ENCODE peak calls at places on chromosomes 12 and 14, in five cellular contexts. Z is erythroblast; F is adipocyte; U is pons; T is stimulated activated CD8-positive, alpha-beta memory T cell treated with anti-CD3 and anti-CD28 coated beads, Interleukin-4, amount 100 ng/mL, for 1 hour. X is an unnamed sample.

GRCh38 chr14:71748196-71748595 is 184.0 kb upstream of the RGS6 start:
- DNase-seq in Z (no peak), F (no peak), U (no peak), T (no peak), X (no peak)

GRCh38 chr12:113647048-113647447 is 175.4 kb upstream of the LHX5 start:
- DNase-seq in Z (peak), F (no peak), U (peak), T (no peak), X (no peak)

GRCh38 chr12:77118696-77119095 is 53.3 kb upstream of the E2F7 start:
- DNase-seq in Z (no peak), F (no peak), U (no peak), T (no peak), X (no peak)

GRCh38 chr14:52013984-52014600 is 24.7 kb downstream of the RTRAF start:
- DNase-seq in Z (peak), F (no peak), U (peak), T (no peak), X (no peak)

GRCh38 chr12:989751-990278 is 1.2 kb upstream of the ERC1 start:
- DNase-seq in Z (peak), F (peak), U (peak), T (no peak), X (no peak)

GRCh38 chr12:101839324-101840283 is 8.8 kb upstream of the GNPTAB start:
- DNase-seq in Z (peak), F (peak), U (peak), T (peak), X (peak)

GRCh38 chr12:1797011-1797901 is 23.1 kb upstream of the LRTM2 start:
- DNase-seq in Z (peak), F (no peak), U (no peak), T (no peak), X (peak)

GRCh38 chr14:51917186-51917585 is 56.8 kb downstream of the GNG2 start:
- DNase-seq in Z (no peak), F (no peak), U (no peak), T (no peak), X (no peak)

GRCh38 chr12:107967170-107967569 is 161.9 kb upstream of the WSCD2 start:
- DNase-seq in Z (no peak), F (no peak), U (no peak), T (no peak), X (no peak)

GRCh38 chr12:54220092-54220557 is 31.3 kb upstream of the SMUG1 start:
- DNase-seq in Z (peak), F (peak), U (peak), T (no peak), X (peak)

GRCh38 chr14:90733139-90733808 is 83.0 kb downstream of the TTC7B start:
- DNase-seq in Z (no peak), F (no peak), U (peak), T (no peak), X (no peak)

GRCh38 chr12:19665105-19665900 is 226.0 kb downstream of the AEBP2 start:
- DNase-seq in Z (no peak), F (no peak), U (peak), T (no peak), X (no peak)

GRCh38 chr12:1760566-1761382 is 59.6 kb upstream of the LRTM2 start:
- DNase-seq in Z (no peak), F (no peak), U (no peak), T (no peak), X (no peak)

GRCh38 chr12:111816065-111816615 is 25.9 kb upstream of the MAPKAPK5 start:
- DNase-seq in Z (peak), F (no peak), U (no peak), T (no peak), X (no peak)

GRCh38 chr14:100658514-100658886 is 68.2 kb upstream of the DLK1 start:
- DNase-seq in Z (no peak), F (no peak), U (no peak), T (no peak), X (no peak)